ENCODE peak calls at places on chromosomes 2 and 18, in seven cellular contexts. L is IMR-90, A is H1, K is neuronal stem cell, S is H9, T is mesendoderm, C is trophoblast cell. O is an unnamed sample.

GRCh38 chr2:227939271-227940027 is 68.0 kb downstream of the DAW1 start:
- DNase-seq in S (peak), T (peak), K (peak), L (peak), A (peak), C (peak), O (peak)

GRCh38 chr2:156342252-156343095 is 10.0 kb upstream of the NR4A2 start:
- DNase-seq in A (no peak), T (peak), K (peak), S (peak), C (peak), L (peak), O (peak)

GRCh38 chr2:65639156-65639876 is 206.9 kb upstream of the SPRED2 start:
- DNase-seq in C (peak), A (no peak), L (peak), S (no peak), K (no peak), T (peak), O (no peak)

GRCh38 chr2:188079176-188079575 is 212.5 kb upstream of the GULP1 start:
- DNase-seq in K (no peak), S (no peak), C (peak), T (no peak), L (peak), A (no peak), O (peak)

GRCh38 chr18:36314754-36315153 is 17.2 kb downstream of the FHOD3 start:
- DNase-seq in C (no peak), L (peak), T (no peak), A (no peak), S (peak), K (no peak), O (peak)

GRCh38 chr2:18829976-18830375 is 240.6 kb upstream of the NT5C1B start:
- DNase-seq in C (no peak), A (no peak), K (no peak), L (no peak), T (no peak), S (no peak), O (no peak)

GRCh38 chr2:54572262-54572635 is 116.1 kb downstream of the SPTBN1 start:
- DNase-seq in T (no peak), A (no peak), K (no peak), C (peak), L (peak), S (no peak), O (peak)

GRCh38 chr18:8262221-8262620 is 347.0 kb upstream of the RAB12 start:
- DNase-seq in T (no peak), L (no peak), S (no peak), A (no peak), K (no peak), C (no peak), O (no peak)

GRCh38 chr2:48600204-48600813 is 17.3 kb upstream of the GTF2A1L start:
- DNase-seq in T (peak), A (no peak), K (peak), C (no peak), L (peak), S (no peak), O (peak)

GRCh38 chr2:144570566-144570965 is 50.6 kb upstream of the ZEB2 start:
- DNase-seq in K (no peak), C (no peak), T (no peak), L (no peak), S (no peak), A (no peak), O (no peak)

GRCh38 chr2:29323961-29324360 is 208.7 kb downstream of the CLIP4 start:
- DNase-seq in L (peak), C (no peak), K (no peak), A (no peak), S (no peak), T (peak), O (peak)

GRCh38 chr2:150480971-150481830 is 6.3 kb downstream of the RND3 start:
- DNase-seq in L (peak), S (no peak), A (no peak), K (no peak), T (no peak), C (no peak), O (no peak)

GRCh38 chr2:96773922-96774321 is 13.2 kb downstream of the CNNM4 start:
- DNase-seq in L (no peak), T (peak), A (no peak), C (no peak), K (no peak), S (peak), O (peak)

GRCh38 chr2:119710281-119710680 is 31.3 kb downstream of the TMEM177 start:
- DNase-seq in C (no peak), K (no peak), T (no peak), L (no peak), S (no peak), A (no peak), O (no peak)

GRCh38 chr2:181305151-181306123 is 151.7 kb upstream of the ITGA4 start:
- DNase-seq in S (no peak), A (no peak), L (peak), K (no peak), C (no peak), T (peak), O (peak)

GRCh38 chr2:174846941-174847938 is 83.0 kb upstream of the CHRNA1 start:
- DNase-seq in L (peak), C (no peak), K (no peak), S (peak), T (peak), A (no peak), O (peak)

GRCh38 chr2:192090878-192091277 is 103.9 kb downstream of the TMEFF2 start:
- DNase-seq in C (no peak), S (no peak), L (no peak), A (no peak), K (no peak), T (peak), O (no peak)

GRCh38 chr18:60347526-60348045 is 25.0 kb downstream of the MC4R start:
- DNase-seq in K (no peak), C (no peak), L (no peak), S (no peak), A (no peak), T (no peak), O (no peak)

GRCh38 chr2:43524180-43524965 is 71.5 kb downstream of the THADA start:
- DNase-seq in T (no peak), K (no peak), A (no peak), C (no peak), S (no peak), L (peak), O (peak)

GRCh38 chr2:30385327-30385726 is 61.7 kb upstream of the LCLAT1 start:
- DNase-seq in K (peak), C (peak), L (peak), S (peak), T (peak), A (no peak), O (peak)

GRCh38 chr2:202377308-202377736 is 1.2 kb downstream of the BMPR2 start:
- DNase-seq in C (peak), A (no peak), S (peak), L (peak), T (no peak), K (peak), O (peak)

GRCh38 chr2:106011993-106012392 is 182.1 kb downstream of the UXS1 start:
- DNase-seq in T (peak), L (no peak), C (no peak), A (no peak), K (no peak), S (no peak), O (no peak)

GRCh38 chr2:85369500-85369899 is 14.9 kb downstream of the ELMOD3 start:
- DNase-seq in C (no peak), A (no peak), L (no peak), S (no peak), K (no peak), T (no peak), O (no peak)

GRCh38 chr2:41886757-41887156 is 161.1 kb upstream of the PKDCC start:
- DNase-seq in K (no peak), C (no peak), A (no peak), S (no peak), L (peak), T (no peak), O (no peak)

GRCh38 chr2:137964066-137964858 is at the start of gene HNMT:
- DNase-seq in K (peak), S (peak), C (peak), A (no peak), L (peak), T (peak), O (peak)

GRCh38 chr2:62303818-62304217 is 107.9 kb downstream of the B3GNT2 start:
- DNase-seq in L (no peak), A (no peak), C (no peak), T (no peak), K (no peak), S (no peak), O (no peak)

GRCh38 chr2:224156436-224156835 is 117.3 kb upstream of the SERPINE2 start:
- DNase-seq in C (no peak), T (no peak), K (no peak), L (no peak), S (no peak), A (no peak), O (no peak)

GRCh38 chr2:129004485-129004884 is 685.8 kb upstream of the HS6ST1 start:
- DNase-seq in C (no peak), K (no peak), S (no peak), T (no peak), L (no peak), A (no peak), O (no peak)

GRCh38 chr2:20633794-20634259 is 17.1 kb downstream of the HS1BP3 start:
- DNase-seq in T (peak), L (no peak), C (no peak), K (no peak), A (no peak), S (no peak), O (no peak)

GRCh38 chr2:161044937-161045336 is 115.3 kb upstream of the TANK start:
- DNase-seq in L (peak), C (no peak), T (no peak), S (no peak), K (no peak), A (no peak), O (peak)

GRCh38 chr2:182970486-182970885 is 67.8 kb downstream of the NCKAP1 start:
- DNase-seq in T (no peak), C (no peak), K (no peak), S (no peak), L (no peak), A (no peak), O (no peak)

GRCh38 chr2:38076250-38076709 is 329 bp upstream of the CYP1B1 start:
- DNase-seq in C (no peak), K (peak), A (peak), S (peak), T (peak), L (peak), O (peak)

GRCh38 chr2:66790651-66791181 is 355.8 kb downstream of the MEIS1 start:
- DNase-seq in C (no peak), K (no peak), A (no peak), T (no peak), S (no peak), L (peak), O (peak)

GRCh38 chr2:10269711-10270610 is 32.7 kb upstream of the HPCAL1 start:
- DNase-seq in K (no peak), C (no peak), S (peak), T (no peak), A (no peak), L (no peak), O (no peak)

GRCh38 chr2:162073776-162074578 is at the start of gene DPP4:
- DNase-seq in L (peak), T (peak), A (no peak), C (peak), S (peak), K (peak), O (peak)

GRCh38 chr2:7880126-7880525 is 801.7 kb upstream of the ID2 start:
- DNase-seq in S (no peak), L (no peak), C (no peak), K (no peak), T (no peak), A (no peak), O (no peak)

GRCh38 chr2:20624156-20624883 is 26.6 kb downstream of the HS1BP3 start:
- DNase-seq in L (no peak), S (no peak), K (no peak), C (no peak), A (no peak), T (no peak), O (no peak)

GRCh38 chr18:1668284-1668683 is 763.6 kb downstream of the ADCYAP1 start:
- DNase-seq in L (no peak), S (no peak), A (no peak), C (no peak), T (no peak), K (no peak), O (no peak)
- H3K23ac ChIP-seq in L (no peak), S (no peak), A (no peak), C (no peak), T (no peak), K (no peak), O (no peak)

DNA sequence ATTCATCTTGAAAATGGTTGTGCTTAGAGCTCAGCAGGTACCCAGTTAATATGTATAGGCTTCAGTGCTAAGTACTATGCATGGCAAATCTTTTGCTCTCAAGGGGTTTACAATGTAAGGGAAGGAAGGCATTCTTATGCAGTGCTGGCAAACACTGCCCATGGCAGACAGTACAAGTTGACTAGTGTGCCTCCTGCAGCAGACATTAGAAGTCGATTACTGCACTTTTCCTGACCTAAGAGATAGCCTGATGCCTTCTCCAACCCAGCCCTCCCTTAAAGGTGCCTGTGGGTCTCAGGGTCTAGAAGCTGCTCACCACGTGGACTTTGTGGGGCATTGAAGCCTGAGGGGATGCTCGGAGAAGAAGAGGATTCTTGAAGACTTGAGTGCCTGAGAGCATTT is 50.9 kb downstream of the GLI2 start:
- DNase-seq in T (peak), L (no peak), S (peak), C (no peak), A (peak), K (no peak), O (no peak)
- H3K23ac ChIP-seq in T (no peak), L (peak), S (no peak), C (no peak), A (no peak), K (no peak), O (no peak)

DNA sequence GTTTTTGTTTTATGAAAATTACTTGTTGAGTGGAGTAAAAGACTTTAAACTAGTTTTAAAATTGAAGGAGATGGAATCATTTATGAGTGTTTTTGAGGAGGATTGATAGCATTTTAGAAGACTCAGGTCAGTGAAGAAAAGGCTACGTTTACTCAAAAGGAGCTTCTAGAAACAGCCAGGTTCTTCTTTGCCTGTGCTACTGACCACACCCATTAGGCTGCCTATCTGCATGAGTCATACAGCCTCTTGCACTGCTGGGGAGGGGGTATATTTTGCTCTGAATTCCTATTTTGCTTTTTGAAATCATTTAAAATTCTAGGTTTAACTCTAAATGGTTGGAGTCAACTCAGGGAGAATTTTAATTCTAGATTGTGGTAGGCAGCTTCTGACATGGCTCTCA is 22.3 kb downstream of the EFEMP1 start:
- DNase-seq in C (no peak), A (no peak), S (no peak), T (peak), L (peak), K (no peak), O (peak)
- H3K23ac ChIP-seq in C (no peak), A (no peak), S (no peak), T (no peak), L (no peak), K (no peak), O (no peak)

GRCh38 chr2:164186596-164186995 is 434.7 kb downstream of the GRB14 start:
- DNase-seq in K (no peak), L (no peak), S (no peak), T (no peak), C (no peak), A (no peak), O (no peak)
- H3K23ac ChIP-seq in K (no peak), L (no peak), S (no peak), T (no peak), C (no peak), A (no peak), O (no peak)

DNA sequence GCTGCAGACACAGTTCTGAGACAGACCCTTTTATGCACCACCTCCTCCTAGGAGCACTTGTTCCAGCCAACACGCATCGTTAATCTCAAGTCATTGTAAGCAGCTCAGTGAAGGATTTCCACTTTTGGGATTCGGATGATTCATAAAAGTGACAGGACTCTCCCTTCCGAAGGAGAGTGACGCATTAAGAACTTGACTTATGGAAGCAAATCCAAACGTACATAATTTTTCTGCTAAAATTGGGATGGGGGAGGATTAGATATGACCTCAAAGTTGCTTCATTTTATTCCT is 165.7 kb downstream of the TWIST2 start:
- DNase-seq in T (no peak), L (no peak), S (no peak), K (no peak), A (no peak), C (no peak), O (no peak)
- H3K23ac ChIP-seq in T (no peak), L (no peak), S (no peak), K (no peak), A (no peak), C (no peak), O (no peak)

GRCh38 chr18:68267583-68267982 is 447.3 kb downstream of the TMX3 start:
- DNase-seq in L (peak), K (no peak), A (no peak), C (no peak), T (no peak), S (no peak), O (peak)
- H3K23ac ChIP-seq in L (no peak), K (no peak), A (no peak), C (no peak), T (no peak), S (no peak), O (no peak)

GRCh38 chr2:204840504-204840903 is 295.2 kb downstream of the PARD3B start:
- DNase-seq in L (no peak), C (no peak), K (no peak), A (no peak), T (no peak), S (no peak), O (no peak)

GRCh38 chr2:204834716-204835115 is 289.4 kb downstream of the PARD3B start:
- DNase-seq in A (no peak), K (no peak), T (no peak), L (no peak), S (no peak), C (no peak), O (no peak)
- H3K23ac ChIP-seq in A (no peak), K (no peak), T (no peak), L (no peak), S (no peak), C (no peak), O (no peak)

GRCh38 chr2:198129609-198130008 is 325.2 kb downstream of the PLCL1 start:
- DNase-seq in L (no peak), C (no peak), K (no peak), T (no peak), S (no peak), A (no peak), O (no peak)

GRCh38 chr2:198127627-198128026 is 323.2 kb downstream of the PLCL1 start:
- DNase-seq in A (no peak), L (peak), T (peak), C (peak), S (peak), K (peak), O (peak)
- H3K23ac ChIP-seq in A (no peak), L (no peak), T (no peak), C (no peak), S (no peak), K (no peak), O (no peak)

GRCh38 chr2:210198326-210198725 is 26.9 kb downstream of the ACADL start:
- DNase-seq in A (no peak), L (peak), S (no peak), K (no peak), T (no peak), C (no peak), O (peak)
- H3K23ac ChIP-seq in A (no peak), L (no peak), S (no peak), K (no peak), T (no peak), C (no peak), O (no peak)

O was measured in mesenchymal stem cell.